ENCODE peak calls at places on chromosome 16, in four cellular contexts. One of them, this sample, is unnamed.

GRCh38 chr16:4615389-4616046 is 830 bp upstream of the UBALD1 start:
- DNase-seq in CD8-positive, alpha-beta T cell: no peak
- DNase-seq in endothelial cell: no peak
- DNase-seq in fibroblast of lung: no peak
- DNase-seq in this sample: no peak

GRCh38 chr16:88527186-88527936 is 42.8 kb upstream of the ZC3H18 start:
- DNase-seq in CD8-positive, alpha-beta T cell: peak; percentile 48
- DNase-seq in endothelial cell: peak; percentile 85
- DNase-seq in fibroblast of lung: peak; percentile 49
- DNase-seq in this sample: no peak

GRCh38 chr16:66490774-66491715 is 58.9 kb downstream of the TK2 start:
- DNase-seq in CD8-positive, alpha-beta T cell: no peak
- DNase-seq in endothelial cell: no peak
- DNase-seq in fibroblast of lung: no peak
- DNase-seq in this sample: no peak

GRCh38 chr16:66587881-66588600 is 8.8 kb downstream of the CMTM2 start:
- DNase-seq in CD8-positive, alpha-beta T cell: no peak
- DNase-seq in endothelial cell: no peak
- DNase-seq in fibroblast of lung: no peak
- DNase-seq in this sample: no peak

GRCh38 chr16:69176033-69176780 is 10.8 kb upstream of the SNTB2 start:
- DNase-seq in CD8-positive, alpha-beta T cell: no peak
- DNase-seq in endothelial cell: no peak
- DNase-seq in fibroblast of lung: peak; percentile 86
- DNase-seq in this sample: no peak

GRCh38 chr16:48865511-48865910 is 255.5 kb upstream of the N4BP1 start:
- DNase-seq in CD8-positive, alpha-beta T cell: no peak
- DNase-seq in endothelial cell: no peak
- DNase-seq in fibroblast of lung: no peak
- DNase-seq in this sample: no peak

GRCh38 chr16:70151391-70151790 is 22.2 kb upstream of the CLEC18C start:
- DNase-seq in CD8-positive, alpha-beta T cell: no peak
- DNase-seq in endothelial cell: no peak
- DNase-seq in fibroblast of lung: no peak
- DNase-seq in this sample: no peak

GRCh38 chr16:28491080-28491969 is 549 bp downstream of the CLN3 start:
- DNase-seq in CD8-positive, alpha-beta T cell: no peak
- DNase-seq in endothelial cell: peak; percentile 23
- DNase-seq in fibroblast of lung: no peak
- DNase-seq in this sample: peak; percentile 47

GRCh38 chr16:25213709-25214416 is 2.9 kb upstream of the AQP8 start:
- DNase-seq in CD8-positive, alpha-beta T cell: no peak
- DNase-seq in endothelial cell: no peak
- DNase-seq in fibroblast of lung: no peak
- DNase-seq in this sample: no peak

GRCh38 chr16:86775401-86775985 is 197.1 kb downstream of the FOXL1 start:
- DNase-seq in CD8-positive, alpha-beta T cell: no peak
- DNase-seq in endothelial cell: no peak
- DNase-seq in fibroblast of lung: peak; percentile 36
- DNase-seq in this sample: no peak

GRCh38 chr16:14003119-14003570 is 68.0 kb upstream of the MRTFB start:
- DNase-seq in CD8-positive, alpha-beta T cell: no peak
- DNase-seq in endothelial cell: peak; percentile 33
- DNase-seq in fibroblast of lung: peak; percentile 77
- DNase-seq in this sample: peak; percentile 7

GRCh38 chr16:22232277-22233049 is 26.4 kb downstream of the EEF2K start:
- DNase-seq in CD8-positive, alpha-beta T cell: no peak
- DNase-seq in endothelial cell: no peak
- DNase-seq in fibroblast of lung: peak; percentile 75
- DNase-seq in this sample: no peak

GRCh38 chr16:23803591-23804123 is 32.1 kb upstream of the PRKCB start:
- DNase-seq in CD8-positive, alpha-beta T cell: peak; percentile 75
- DNase-seq in endothelial cell: peak; percentile 71
- DNase-seq in fibroblast of lung: peak; percentile 6
- DNase-seq in this sample: peak; percentile 45
- TF ChIP-seq CTCF in CD8-positive, alpha-beta T cell: peak; percentile 77
- TF ChIP-seq CTCF in endothelial cell: peak; percentile 31
- TF ChIP-seq CTCF in fibroblast of lung: peak; percentile 63
- TF ChIP-seq CTCF in this sample: peak; percentile 50

DNA sequence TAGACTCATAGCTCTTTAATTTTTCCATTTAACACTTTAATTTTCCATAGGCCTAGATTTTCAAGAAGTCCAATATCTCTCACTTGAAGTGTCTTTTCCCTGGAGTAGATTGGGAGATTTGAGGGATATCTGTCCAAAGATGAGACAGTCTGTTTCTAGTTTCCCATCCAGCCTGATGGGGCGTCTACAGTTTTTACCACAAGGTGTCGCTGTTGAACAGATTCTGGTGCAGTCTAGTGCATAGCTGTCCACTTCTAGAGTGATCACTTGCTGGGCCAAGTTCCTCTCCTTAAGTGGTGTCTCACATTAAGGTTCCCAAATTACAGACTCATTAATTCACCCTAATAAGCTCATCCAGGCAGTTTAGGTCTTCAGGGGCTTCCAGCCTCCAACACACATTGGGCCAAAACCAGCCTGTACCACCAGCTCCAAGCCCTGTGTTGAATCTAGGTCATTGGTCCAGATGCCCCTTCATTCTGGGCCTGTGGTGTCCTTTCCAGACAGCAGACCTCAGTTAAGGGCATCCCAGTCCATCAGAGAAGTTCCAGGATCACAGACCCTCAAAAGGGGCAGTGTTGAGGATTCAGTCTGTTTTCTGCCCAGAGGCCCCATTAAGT is 9.4 kb downstream of the SNX20 start:
- DNase-seq in CD8-positive, alpha-beta T cell: peak; percentile 43
- DNase-seq in endothelial cell: peak; percentile 44
- DNase-seq in fibroblast of lung: no peak
- DNase-seq in this sample: peak; percentile 80
- TF ChIP-seq CTCF in CD8-positive, alpha-beta T cell: peak; percentile 59
- TF ChIP-seq CTCF in endothelial cell: peak; percentile 85
- TF ChIP-seq CTCF in fibroblast of lung: peak; percentile 54
- TF ChIP-seq CTCF in this sample: peak; percentile 82

GRCh38 chr16:81496742-81497141 is 52.1 kb downstream of the CMIP start:
- DNase-seq in CD8-positive, alpha-beta T cell: no peak
- DNase-seq in endothelial cell: no peak
- DNase-seq in fibroblast of lung: no peak
- DNase-seq in this sample: no peak

GRCh38 chr16:81494888-81495287 is 50.3 kb downstream of the CMIP start:
- DNase-seq in CD8-positive, alpha-beta T cell: no peak
- DNase-seq in endothelial cell: no peak
- DNase-seq in fibroblast of lung: no peak
- DNase-seq in this sample: no peak

GRCh38 chr16:81493755-81494433 is 49.3 kb downstream of the CMIP start:
- DNase-seq in CD8-positive, alpha-beta T cell: no peak
- DNase-seq in endothelial cell: no peak
- DNase-seq in fibroblast of lung: peak; percentile 86
- DNase-seq in this sample: no peak

GRCh38 chr16:81494434-81494806 is 49.8 kb downstream of the CMIP start:
- DNase-seq in CD8-positive, alpha-beta T cell: no peak
- DNase-seq in endothelial cell: no peak
- DNase-seq in fibroblast of lung: no peak
- DNase-seq in this sample: no peak

GRCh38 chr16:81495321-81496234 is 51.0 kb downstream of the CMIP start:
- DNase-seq in CD8-positive, alpha-beta T cell: no peak
- DNase-seq in endothelial cell: no peak
- DNase-seq in fibroblast of lung: no peak
- DNase-seq in this sample: peak; percentile 48
- TF ChIP-seq CTCF in CD8-positive, alpha-beta T cell: no peak
- TF ChIP-seq CTCF in endothelial cell: no peak
- TF ChIP-seq CTCF in fibroblast of lung: no peak
- TF ChIP-seq CTCF in this sample: no peak

DNA sequence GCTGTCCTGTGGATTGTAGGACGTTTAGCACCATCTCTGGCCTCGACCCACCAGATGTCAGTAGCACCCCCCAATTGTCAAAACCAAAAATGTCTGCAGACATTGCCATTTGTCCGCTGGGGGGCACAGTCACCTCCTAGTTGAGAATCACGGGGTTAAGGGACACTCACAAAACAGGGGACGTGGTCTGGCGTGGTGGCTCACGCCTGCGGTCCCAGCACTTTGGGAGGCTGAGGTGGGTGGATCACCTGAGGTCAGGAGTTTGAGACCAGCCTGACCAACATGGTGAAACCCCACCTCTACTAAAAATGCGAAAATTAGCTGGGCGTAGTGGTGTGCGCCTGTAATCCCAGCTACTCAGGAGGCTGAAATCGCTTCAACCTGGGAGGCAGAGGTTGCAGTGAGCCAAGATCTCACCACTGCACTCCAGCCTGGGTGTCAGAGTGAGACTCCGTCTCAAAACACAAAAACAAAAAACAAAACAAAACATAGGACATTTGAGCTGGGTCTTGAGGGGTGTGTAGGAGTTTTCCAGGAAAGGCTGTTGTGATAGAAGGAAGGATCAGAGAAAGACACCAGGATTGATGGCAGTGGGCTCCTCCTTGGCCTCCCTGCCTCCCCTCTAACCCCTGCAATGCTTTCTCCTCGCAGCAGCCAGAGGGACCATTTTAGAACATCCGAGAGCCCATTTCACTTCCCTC is 171.8 kb upstream of the GSE1 start:
- DNase-seq in CD8-positive, alpha-beta T cell: no peak
- DNase-seq in endothelial cell: no peak
- DNase-seq in fibroblast of lung: no peak
- DNase-seq in this sample: peak; percentile 42
- TF ChIP-seq CTCF in CD8-positive, alpha-beta T cell: no peak
- TF ChIP-seq CTCF in endothelial cell: no peak
- TF ChIP-seq CTCF in fibroblast of lung: no peak
- TF ChIP-seq CTCF in this sample: no peak

GRCh38 chr16:80803341-80804060 is 897 bp downstream of the CDYL2 start:
- DNase-seq in CD8-positive, alpha-beta T cell: peak; percentile 54
- DNase-seq in endothelial cell: peak; percentile 61
- DNase-seq in fibroblast of lung: peak; percentile 18
- DNase-seq in this sample: peak; percentile 37
- TF ChIP-seq CTCF in CD8-positive, alpha-beta T cell: peak; percentile 43
- TF ChIP-seq CTCF in endothelial cell: peak; percentile 83
- TF ChIP-seq CTCF in fibroblast of lung: peak; percentile 50
- TF ChIP-seq CTCF in this sample: no peak

DNA sequence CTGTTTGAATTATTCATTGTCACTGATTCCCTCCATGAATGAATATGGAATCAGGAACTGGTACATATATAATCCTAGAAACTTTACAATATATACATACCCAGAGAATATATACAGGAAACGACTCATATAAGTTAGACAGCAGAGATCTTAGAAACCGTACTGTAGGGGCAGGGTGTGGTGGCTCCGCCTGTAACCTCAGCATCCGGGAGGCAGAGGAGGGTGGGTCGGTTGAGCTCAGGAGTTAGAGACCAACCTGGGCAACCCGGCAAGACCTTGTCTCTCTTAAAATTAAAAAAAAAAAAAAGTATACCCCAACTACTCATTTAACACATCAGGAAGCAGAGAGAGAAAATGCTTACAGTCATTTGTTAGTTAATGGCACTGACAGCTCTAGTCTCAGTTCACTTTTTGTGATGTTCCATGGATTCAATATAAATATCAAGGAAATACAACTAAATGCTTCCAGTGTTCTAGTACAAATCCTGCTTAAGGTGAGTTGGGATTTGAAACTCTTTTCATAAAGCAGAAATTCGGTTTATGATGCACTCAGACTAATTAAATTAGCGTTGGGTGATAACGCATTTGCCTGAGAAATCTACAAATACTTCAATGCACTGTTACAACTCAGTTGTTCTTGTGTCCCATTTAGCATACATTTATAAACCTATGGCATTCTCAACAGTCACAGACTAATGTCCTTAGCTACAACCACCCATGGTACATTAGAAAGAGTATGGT is 5.6 kb downstream of the GLG1 start:
- DNase-seq in CD8-positive, alpha-beta T cell: peak; percentile 84
- DNase-seq in endothelial cell: no peak
- DNase-seq in fibroblast of lung: no peak
- DNase-seq in this sample: no peak
- TF ChIP-seq CTCF in CD8-positive, alpha-beta T cell: no peak
- TF ChIP-seq CTCF in endothelial cell: no peak
- TF ChIP-seq CTCF in fibroblast of lung: no peak
- TF ChIP-seq CTCF in this sample: no peak

GRCh38 chr16:30352488-30353401 is 2.4 kb downstream of the CD2BP2 start:
- DNase-seq in CD8-positive, alpha-beta T cell: no peak
- DNase-seq in endothelial cell: no peak
- DNase-seq in fibroblast of lung: no peak
- DNase-seq in this sample: no peak
- TF ChIP-seq CTCF in CD8-positive, alpha-beta T cell: no peak
- TF ChIP-seq CTCF in endothelial cell: peak; percentile 55
- TF ChIP-seq CTCF in fibroblast of lung: no peak
- TF ChIP-seq CTCF in this sample: no peak

This sample was measured in HL-60.